ENCODE peak calls at places on chromosomes 12 and 14, in five cellular contexts. G is K562, Z is HepG2, A is HCT116, B is GM12878. M is an unnamed sample.

GRCh38 chr12:46263140-46264017 is 5.5 kb downstream of the SLC38A1 start:
- DNase-seq in B (no peak), Z (no peak), G (no peak), A (no peak), M (peak; percentile 47)

GRCh38 chr12:52722680-52723079 is 19.4 kb upstream of the KRT77 start:
- DNase-seq in A (no peak), Z (no peak), B (no peak), G (no peak), M (no peak)

GRCh38 chr12:21371050-21371449 is 1.7 kb upstream of the IAPP start:
- DNase-seq in G (no peak), Z (no peak), A (no peak), B (no peak), M (no peak)

GRCh38 chr14:50021261-50021660 is 95.1 kb downstream of the VCPKMT start:
- DNase-seq in Z (no peak), B (peak; percentile 32), A (no peak), G (no peak), M (no peak)

GRCh38 chr12:115095073-115095748 is 411.2 kb upstream of the TBX3 start:
- DNase-seq in B (no peak), G (no peak), A (no peak), Z (no peak), M (no peak)

GRCh38 chr14:96852823-96853422 is 55.7 kb downstream of the VRK1 start:
- DNase-seq in A (peak; percentile 26), G (peak; percentile 13), Z (peak; percentile 18), B (peak; percentile 4), M (peak; percentile 63)

GRCh38 chr14:68662395-68662794 is 130.5 kb downstream of the ZFP36L1 start:
- DNase-seq in G (no peak), Z (no peak), A (no peak), B (no peak), M (no peak)

GRCh38 chr12:69388371-69388770 is 28.8 kb downstream of the YEATS4 start:
- DNase-seq in Z (peak; percentile 43), B (no peak), G (no peak), A (peak; percentile 34), M (no peak)

GRCh38 chr12:61870658-61871559 is 389.3 kb upstream of the USP15 start:
- DNase-seq in G (no peak), Z (no peak), A (no peak), B (no peak), M (no peak)

GRCh38 chr12:116837082-116837481 is 44.2 kb downstream of the HRK start:
- DNase-seq in Z (no peak), B (no peak), A (no peak), G (no peak), M (no peak)

GRCh38 chr14:30296956-30297405 is 262.0 kb upstream of the G2E3 start:
- DNase-seq in G (peak; percentile 22), A (no peak), Z (no peak), B (no peak), M (no peak)

GRCh38 chr14:63388766-63389431 is 70.2 kb upstream of the GPHB5 start:
- DNase-seq in G (peak; percentile 23), A (peak; percentile 21), B (peak; percentile 24), Z (peak; percentile 37), M (peak; percentile 81)

GRCh38 chr12:91133871-91134270 is 22.6 kb upstream of the LUM start:
- DNase-seq in B (no peak), A (no peak), G (no peak), Z (no peak), M (no peak)

GRCh38 chr12:51900323-51900889 is 6.9 kb upstream of the ACVRL1 start:
- DNase-seq in G (no peak), Z (no peak), B (no peak), A (no peak), M (no peak)

GRCh38 chr12:95908573-95908972 is 33.8 kb downstream of the CCDC38 start:
- DNase-seq in Z (no peak), A (no peak), B (no peak), G (no peak), M (no peak)

GRCh38 chr14:65412881-65413738 is 580 bp downstream of the FUT8 start:
- DNase-seq in A (no peak), B (no peak), Z (peak; percentile 17), G (no peak), M (peak; percentile 70)

GRCh38 chr12:5260086-5260485 is 171.8 kb upstream of the NTF3 start:
- DNase-seq in G (no peak), B (no peak), A (no peak), Z (no peak), M (no peak)

GRCh38 chr12:68792952-68793351 is 15.0 kb upstream of the MDM2 start:
- DNase-seq in B (peak; percentile 66), Z (peak; percentile 70), G (peak; percentile 95), A (peak; percentile 59), M (peak; percentile 46)

GRCh38 chr12:21984375-21984774 is 43.1 kb upstream of the ABCC9 start:
- DNase-seq in G (no peak), Z (no peak), A (no peak), B (no peak), M (no peak)

GRCh38 chr12:27960822-27961221 is 11.7 kb downstream of the PTHLH start:
- DNase-seq in B (no peak), Z (no peak), G (no peak), A (no peak), M (no peak)

GRCh38 chr14:104819361-104819771 is 18.5 kb downstream of the ZBTB42 start:
- DNase-seq in A (no peak), G (no peak), Z (no peak), B (no peak), M (no peak)

GRCh38 chr14:103711516-103712431 is 3.5 kb downstream of the XRCC3 start:
- DNase-seq in A (no peak), G (no peak), Z (no peak), B (no peak), M (no peak)

GRCh38 chr14:68584786-68585185 is 208.1 kb downstream of the ZFP36L1 start:
- DNase-seq in B (no peak), Z (no peak), G (no peak), A (no peak), M (no peak)

GRCh38 chr14:100640481-100641273 is 53.5 kb upstream of the BEGAIN start:
- DNase-seq in Z (no peak), B (peak; percentile 37), A (no peak), G (no peak), M (no peak)

GRCh38 chr14:20617138-20618003 is 24.1 kb downstream of the OR6S1 start:
- DNase-seq in A (no peak), Z (no peak), G (no peak), B (no peak), M (no peak)

GRCh38 chr12:70005864-70006618 is 181.0 kb downstream of the MYRFL start:
- DNase-seq in A (no peak), B (no peak), G (no peak), Z (no peak), M (no peak)

GRCh38 chr12:63319936-63320633 is 169.1 kb upstream of the AVPR1A start:
- DNase-seq in G (no peak), A (no peak), B (no peak), Z (no peak), M (no peak)

GRCh38 chr14:103651585-103651984 is 22.6 kb downstream of the KLC1 start:
- DNase-seq in B (no peak), G (no peak), A (no peak), Z (no peak), M (no peak)

GRCh38 chr12:29782821-29783772 is 645 bp downstream of the TMTC1 start:
- DNase-seq in A (no peak), Z (no peak), B (no peak), G (no peak), M (peak; percentile 65)

GRCh38 chr14:105193916-105194782 is 13.0 kb upstream of the NUDT14 start:
- DNase-seq in B (no peak), A (no peak), G (no peak), Z (no peak), M (no peak)

GRCh38 chr14:104968153-104968527 is 10.0 kb downstream of the AHNAK2 start:
- DNase-seq in A (no peak), G (no peak), Z (no peak), B (no peak), M (peak; percentile 73)

GRCh38 chr12:9928607-9929006 is 3.6 kb downstream of the CLEC2A start:
- DNase-seq in Z (no peak), G (no peak), B (no peak), A (no peak), M (no peak)
- TF ChIP-seq POLR2AphosphoS5 in Z (no peak), G (no peak), B (no peak), A (no peak), M (no peak)

DNA sequence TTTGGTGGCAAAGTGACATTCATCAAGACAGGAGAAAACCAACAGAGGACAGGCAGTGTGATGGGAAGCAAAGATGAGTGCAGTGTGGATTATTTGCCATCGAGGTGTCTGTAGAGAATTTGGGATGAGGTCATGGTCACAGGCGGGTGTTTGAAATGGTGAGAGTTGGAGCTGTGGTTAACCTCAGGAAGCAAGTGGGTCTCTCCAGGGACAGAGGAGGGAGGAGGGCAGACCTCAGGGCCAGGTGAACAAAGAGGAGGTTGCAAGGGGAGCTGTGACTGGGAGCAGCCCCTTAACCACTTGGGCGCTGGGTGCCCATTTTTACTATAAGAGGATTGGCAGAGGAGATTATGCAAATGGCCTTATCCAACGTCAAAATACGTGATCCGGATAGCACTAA is 7.0 kb downstream of the FZD10 start:
- DNase-seq in A (no peak), B (no peak), G (no peak), Z (no peak), M (no peak)
- TF ChIP-seq EZH2 in A (no peak), B (no peak), G (no peak), Z (no peak), M (no peak)

DNA sequence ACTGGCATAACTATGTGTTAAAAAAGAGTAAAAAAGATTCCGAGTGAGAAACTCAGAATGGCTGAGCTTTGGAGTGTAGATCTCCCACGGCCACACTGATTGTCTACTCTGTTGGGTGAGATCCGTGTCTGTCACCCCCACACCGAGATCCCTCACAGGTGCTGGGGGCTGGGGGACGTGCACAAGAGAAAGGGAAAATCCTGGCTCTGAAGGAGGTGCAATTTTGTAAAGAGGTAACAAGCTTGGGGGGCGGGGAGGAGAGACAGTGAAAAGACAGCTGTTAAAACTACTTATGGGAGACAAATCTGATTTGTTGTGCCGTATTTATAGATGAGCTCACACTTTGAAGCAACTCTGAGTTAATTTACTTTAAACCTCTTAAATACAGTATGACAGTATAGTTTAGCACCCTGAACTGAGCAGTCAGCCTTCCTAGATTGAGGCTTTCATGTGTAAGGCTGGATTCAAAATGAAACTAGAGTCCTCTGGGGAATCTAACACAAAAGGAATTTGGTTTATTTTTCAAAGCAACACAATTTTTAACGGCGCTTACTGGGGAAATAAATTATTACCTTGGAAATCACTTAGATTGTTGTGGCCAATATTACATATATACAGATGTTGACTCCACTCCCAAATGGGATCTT is 167.4 kb upstream of the RGS6 start:
- DNase-seq in G (no peak), A (no peak), Z (no peak), B (no peak), M (no peak)
- TF ChIP-seq REST in G (no peak), A (no peak), Z (no peak), B (no peak), M (no peak)

DNA sequence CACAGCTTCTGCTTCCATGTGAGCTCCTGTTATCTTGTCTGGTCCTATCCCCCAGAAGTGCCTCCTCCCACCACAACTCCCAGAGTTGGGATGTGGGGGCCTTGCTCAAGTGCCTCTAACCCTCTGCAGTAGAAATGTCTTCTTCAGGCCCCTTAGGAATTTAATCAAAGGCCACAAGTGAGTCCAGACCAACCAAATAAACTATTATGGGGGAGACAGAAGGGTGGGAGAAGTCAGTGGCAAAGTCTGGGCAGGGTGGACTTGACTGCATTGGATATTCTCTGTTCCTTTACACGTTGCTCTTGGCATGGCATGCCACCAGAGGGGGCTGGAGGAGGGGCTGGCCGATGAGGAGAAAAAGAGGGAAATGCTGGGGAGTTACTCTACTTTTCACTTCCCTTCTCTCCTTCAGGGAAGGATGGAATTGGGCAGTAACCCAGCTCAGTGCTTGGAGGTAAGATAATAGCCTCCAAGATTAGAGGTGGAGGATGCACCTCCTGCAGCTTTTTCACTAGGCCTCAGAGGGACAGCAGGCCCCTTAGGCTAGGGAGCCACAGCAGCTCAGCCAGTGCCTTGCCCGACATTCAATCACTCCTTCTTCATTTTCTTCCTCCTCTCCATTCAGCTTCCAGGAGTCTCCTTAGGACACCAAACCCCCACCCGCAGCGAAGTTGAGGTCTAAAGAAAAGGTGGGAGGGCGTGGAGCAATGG is 1.2 kb upstream of the AP1G2 start:
- DNase-seq in Z (peak; percentile 80), A (no peak), B (no peak), G (no peak), M (peak; percentile 79)
- TF ChIP-seq POLR2AphosphoS5 in Z (no peak), A (no peak), B (no peak), G (no peak), M (no peak)